ENCODE peak calls at places on chromosome 3, in six cellular contexts. W is CD8-positive, alpha-beta T cell; R is bronchial epithelial cell; L is OCI-LY7; Q is dorsolateral prefrontal cortex; I is brain microvascular endothelial cell. E is an unnamed sample.
A peak's percentile ranks its signal among the peaks of the same experiment; 100 is the strongest.

GRCh38 chr3:53269888-53270880 is 14.4 kb upstream of the TKT start:
- DNase-seq in L (no peak), I (peak; percentile 91), W (no peak), Q (no peak), R (peak; percentile 99), E (no peak)

GRCh38 chr3:94061297-94061696 is 1.4 kb downstream of the DHFR2 start:
- DNase-seq in R (no peak), W (no peak), L (no peak), Q (no peak), I (no peak), E (no peak)

GRCh38 chr3:61903931-61904657 is 342.7 kb downstream of the PTPRG start:
- DNase-seq in L (no peak), Q (no peak), W (no peak), I (peak; percentile 21), R (peak; percentile 59), E (no peak)

GRCh38 chr3:97265237-97266005 is 451.0 kb downstream of the EPHA6 start:
- DNase-seq in Q (no peak), I (no peak), W (no peak), L (no peak), R (no peak), E (no peak)

GRCh38 chr3:8657804-8658311 is 13.3 kb upstream of the SSUH2 start:
- DNase-seq in W (no peak), L (no peak), R (no peak), I (no peak), Q (no peak), E (no peak)

GRCh38 chr3:179771797-179772196 is 119.0 kb downstream of the USP13 start:
- DNase-seq in I (no peak), W (no peak), Q (no peak), R (peak; percentile 20), L (no peak), E (no peak)

GRCh38 chr3:177753498-177754155 is 556.3 kb upstream of the TBL1XR1 start:
- DNase-seq in L (no peak), W (no peak), I (no peak), Q (no peak), R (peak; percentile 50), E (no peak)

GRCh38 chr3:112979244-112979832 is 4.4 kb upstream of the CD200R1 start:
- DNase-seq in L (peak; percentile 63), W (no peak), R (peak; percentile 37), Q (no peak), I (no peak), E (no peak)

GRCh38 chr3:196144383-196145105 is 62.7 kb upstream of the TFRC start:
- DNase-seq in I (peak; percentile 89), W (no peak), Q (no peak), R (peak; percentile 83), L (no peak), E (no peak)

GRCh38 chr3:86914651-86915050 is 76.3 kb downstream of the VGLL3 start:
- DNase-seq in R (no peak), I (no peak), L (no peak), Q (no peak), W (no peak), E (no peak)

GRCh38 chr3:129026728-129027543 is 25.8 kb downstream of the EFCC1 start:
- DNase-seq in L (peak; percentile 98), I (peak; percentile 77), W (peak; percentile 91), R (peak; percentile 76), Q (peak; percentile 57), E (peak; percentile 74)

GRCh38 chr3:154132777-154133375 is 11.7 kb downstream of the ARHGEF26 start:
- DNase-seq in L (no peak), W (no peak), Q (no peak), R (peak; percentile 50), I (no peak), E (no peak)

GRCh38 chr3:50139718-50140423 is 15.3 kb upstream of the SEMA3F start:
- DNase-seq in W (no peak), R (no peak), I (no peak), L (no peak), Q (no peak), E (no peak)

GRCh38 chr3:170862618-170863374 is 7.2 kb downstream of the RPL22L1 start:
- DNase-seq in R (no peak), I (peak; percentile 67), Q (no peak), L (no peak), W (no peak), E (no peak)

GRCh38 chr3:151146731-151147091 is 56.3 kb downstream of the GPR171 start:
- DNase-seq in R (no peak), Q (no peak), L (no peak), I (no peak), W (no peak), E (no peak)

GRCh38 chr3:171256445-171257250 is 203.6 kb downstream of the TNIK start:
- DNase-seq in I (no peak), Q (no peak), W (no peak), L (no peak), R (peak; percentile 18), E (no peak)

GRCh38 chr3:100496711-100497261 is 4.4 kb downstream of the TMEM45A start:
- DNase-seq in I (peak; percentile 56), W (no peak), L (no peak), Q (no peak), R (peak; percentile 42), E (no peak)

GRCh38 chr3:60633644-60634043 is 617.6 kb downstream of the FHIT start:
- DNase-seq in R (no peak), Q (no peak), L (no peak), I (no peak), W (no peak), E (no peak)

GRCh38 chr3:47314056-47314764 is 31.5 kb downstream of the KLHL18 start:
- DNase-seq in R (no peak), W (no peak), Q (no peak), L (no peak), I (no peak), E (no peak)

GRCh38 chr3:57942366-57942765 is 65.9 kb upstream of the FLNB start:
- DNase-seq in Q (no peak), R (no peak), I (no peak), W (no peak), L (no peak), E (no peak)

GRCh38 chr3:172305552-172305951 is 142.7 kb downstream of the GHSR start:
- DNase-seq in R (peak; percentile 94), I (peak; percentile 85), Q (no peak), W (no peak), L (no peak), E (no peak)

GRCh38 chr3:195859061-195859845 is 47.5 kb upstream of the MUC4 start:
- DNase-seq in Q (peak; percentile 75), L (peak; percentile 73), I (peak; percentile 59), R (peak; percentile 56), W (peak; percentile 79), E (peak; percentile 21)

GRCh38 chr3:148202386-148202785 is 495.3 kb upstream of the AGTR1 start:
- DNase-seq in L (peak; percentile 1), I (no peak), Q (no peak), W (no peak), R (no peak), E (no peak)
- TF ChIP-seq CTCF in L (peak; percentile 52), I (no peak), Q (peak; percentile 12), W (no peak), R (no peak), E (peak; percentile 17)

GRCh38 chr3:10706156-10707088 is 109.6 kb upstream of the SLC6A11 start:
- DNase-seq in L (peak; percentile 14), W (no peak), I (no peak), Q (no peak), R (no peak), E (no peak)
- H3K4me3 ChIP-seq in L (no peak overlapping the region), W (no peak overlapping the region), I (no peak overlapping the region), Q (peak overlapping the region; percentile 64), R (no peak overlapping the region), E (no peak overlapping the region)

DNA sequence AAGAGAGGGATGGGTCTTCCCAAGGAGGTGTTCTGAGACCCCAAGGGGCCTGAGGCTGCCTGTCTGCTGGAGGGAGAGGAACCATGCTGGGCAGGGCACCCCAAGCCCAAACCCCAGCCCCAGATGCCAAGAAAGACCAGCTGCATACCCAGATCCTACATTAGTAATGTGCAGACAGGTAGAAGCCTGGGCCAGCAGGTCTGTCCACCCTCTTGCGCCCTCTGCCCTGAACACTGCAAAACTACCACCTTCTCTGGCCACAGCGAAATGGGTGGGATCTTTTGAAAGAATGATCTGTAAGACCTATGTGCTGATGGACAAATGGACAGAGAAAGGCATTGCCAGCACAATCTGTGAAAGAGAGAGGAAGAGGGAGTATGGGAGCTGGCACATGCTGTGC is 283.2 kb downstream of the EPHB1 start:
- DNase-seq in Q (no peak), L (no peak), R (no peak), W (no peak), I (no peak), E (no peak)
- TF ChIP-seq CTCF in Q (no peak), L (no peak), R (no peak), W (no peak), I (no peak), E (no peak)

GRCh38 chr3:119206611-119207511 is 33.5 kb downstream of the UPK1B start:
- DNase-seq in I (no peak), R (peak; percentile 90), Q (no peak), L (no peak), W (no peak), E (no peak)

GRCh38 chr3:119211193-119211592 is 29.5 kb downstream of the B4GALT4 start:
- DNase-seq in W (no peak), L (no peak), I (no peak), Q (no peak), R (no peak), E (no peak)

GRCh38 chr3:119207512-119207875 is 33.2 kb downstream of the B4GALT4 start:
- DNase-seq in R (no peak), W (no peak), I (no peak), Q (no peak), L (no peak), E (no peak)

GRCh38 chr3:119205209-119205608 is 31.8 kb downstream of the UPK1B start:
- DNase-seq in Q (no peak), W (no peak), R (peak; percentile 12), L (no peak), I (no peak), E (no peak)

GRCh38 chr3:119205685-119206084 is 32.3 kb downstream of the UPK1B start:
- DNase-seq in I (no peak), L (no peak), W (no peak), Q (no peak), R (no peak), E (no peak)
- H3K4me3 ChIP-seq in I (no peak overlapping the region), L (no peak overlapping the region), W (no peak overlapping the region), Q (no peak overlapping the region), R (no peak overlapping the region), E (no peak overlapping the region)

E was measured in GM12864.